ENCODE peak calls at places on chromosomes 3 and 15, in nine cellular contexts. Z, I, F, M, N, W, O, R and D are unnamed samples. For H3K4me1 and H3K36me3, the result is how much of the 10 kb centered on the place peaks cover.

GRCh38 chr3:147793841-147794240 is 384.7 kb downstream of the ZIC1 start:
- DNase-seq in Z (no peak), I (no peak), F (no peak), M (no peak), N (no peak), W (no peak), O (no peak), R (no peak), D (no peak)

GRCh38 chr3:17846466-17846865 is 104.0 kb upstream of the TBC1D5 start:
- DNase-seq in Z (no peak), I (no peak), F (no peak), M (no peak), N (no peak), W (no peak), O (no peak), R (no peak), D (no peak)

GRCh38 chr3:137938876-137939275 is 71.1 kb upstream of the CLDN18 start:
- DNase-seq in Z (no peak), I (no peak), F (no peak), M (no peak), N (no peak), W (no peak), O (no peak), R (no peak), D (no peak)

GRCh38 chr3:57170946-57171345 is 5.8 kb upstream of the IL17RD start:
- DNase-seq in Z (no peak), I (no peak), F (no peak), M (no peak), N (no peak), W (no peak), O (no peak), R (no peak), D (no peak)

GRCh38 chr3:4906107-4906621 is 73.1 kb upstream of the BHLHE40 start:
- DNase-seq in Z (no peak), I (no peak), F (no peak), M (no peak), N (no peak), W (no peak), O (no peak), R (no peak), D (peak)

GRCh38 chr15:78437107-78437761 is 782 bp upstream of the IREB2 start:
- DNase-seq in Z (no peak), I (peak), F (no peak), M (no peak), N (no peak), W (no peak), O (no peak), R (no peak), D (no peak)

GRCh38 chr3:133230191-133230590 is 169.7 kb upstream of the BFSP2 start:
- DNase-seq in Z (no peak), I (no peak), F (no peak), M (no peak), N (no peak), W (no peak), O (no peak), R (no peak), D (no peak)

GRCh38 chr3:160709477-160710182 is 32.7 kb downstream of the ARL14 start:
- DNase-seq in Z (no peak), I (no peak), F (no peak), M (no peak), N (no peak), W (no peak), O (no peak), R (no peak), D (no peak)

DNA sequence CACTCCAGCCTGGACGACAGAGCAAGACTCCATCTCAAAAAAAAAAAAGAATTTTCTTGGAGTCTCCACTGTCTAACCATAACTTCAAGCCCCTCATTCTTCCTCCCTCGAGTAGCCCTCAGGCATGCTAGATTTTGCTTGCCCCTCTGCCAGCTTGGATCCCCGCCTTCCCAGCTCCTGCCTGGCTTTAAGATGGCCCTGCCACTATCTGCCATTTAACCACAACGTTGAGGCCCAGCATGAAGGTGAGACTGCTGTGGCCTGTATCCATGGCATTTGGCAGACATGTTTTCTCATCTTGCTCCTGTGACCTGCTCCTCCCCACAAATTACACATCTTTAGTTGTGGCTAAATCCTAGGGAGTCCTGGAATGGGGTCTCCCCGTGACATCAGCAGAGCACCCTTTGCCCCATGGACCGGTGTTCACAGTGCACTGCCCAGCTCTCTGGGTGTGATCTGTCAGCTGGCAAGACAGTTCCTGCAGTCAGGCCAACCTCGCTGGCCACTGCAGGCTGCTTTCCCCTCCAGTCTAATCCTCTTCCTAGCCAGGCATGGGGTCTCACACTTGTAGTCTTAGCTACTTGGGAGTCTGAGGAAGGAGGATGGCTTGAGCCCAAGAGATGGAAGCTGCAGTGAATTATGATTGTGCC is 10.4 kb downstream of the VPS18 start:
- DNase-seq in Z (no peak), I (peak), F (no peak), M (no peak), N (no peak), W (no peak), O (no peak), R (peak), D (peak)
- H3K27ac ChIP-seq in Z (peak), I (no peak), F (no peak), M (peak), N (no peak), W (no peak), O (peak), R (no peak), D (no peak)

DNA sequence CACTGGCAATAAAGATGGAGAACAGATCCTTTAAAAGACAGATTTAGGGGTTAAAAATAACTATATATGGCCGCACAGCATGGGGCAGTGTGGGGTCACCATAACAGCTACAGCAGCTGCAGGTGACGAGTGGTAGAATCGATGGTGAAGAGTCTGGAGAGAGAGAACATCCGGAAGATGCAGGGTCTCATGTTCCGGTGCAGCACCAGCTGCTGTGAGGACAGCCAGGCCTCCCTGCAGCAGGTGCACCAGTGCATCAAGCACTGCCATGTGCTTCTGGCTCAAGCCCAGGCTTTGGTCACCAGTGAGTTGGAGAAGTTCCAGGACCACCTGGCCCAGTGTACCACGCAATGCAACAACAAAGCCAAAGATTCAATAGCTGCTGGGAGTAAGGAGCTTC is 93.7 kb upstream of the IMPG2 start:
- DNase-seq in Z (no peak), I (no peak), F (no peak), M (no peak), N (no peak), W (no peak), O (no peak), R (no peak), D (no peak)
- H3K4me1 ChIP-seq in Z (under half), I (under half), F (under half), M (under half), N (under half), W (under half), O (under half), R (under half), D (under half)

GRCh38 chr15:73564255-73564654 is 68.9 kb downstream of the NPTN start:
- DNase-seq in Z (no peak), I (no peak), F (no peak), M (no peak), N (peak), W (no peak), O (no peak), R (no peak), D (no peak)

GRCh38 chr15:73558529-73558928 is 74.7 kb downstream of the NPTN start:
- DNase-seq in Z (no peak), I (no peak), F (no peak), M (no peak), N (no peak), W (no peak), O (no peak), R (no peak), D (no peak)

GRCh38 chr15:73555080-73555479 is 78.1 kb downstream of the NPTN start:
- DNase-seq in Z (no peak), I (no peak), F (no peak), M (no peak), N (no peak), W (no peak), O (no peak), R (no peak), D (no peak)

GRCh38 chr15:73560501-73561117 is 72.6 kb downstream of the NPTN start:
- DNase-seq in Z (no peak), I (no peak), F (no peak), M (no peak), N (no peak), W (peak), O (no peak), R (no peak), D (no peak)
- H3K36me3 ChIP-seq in Z (half or more), I (under half), F (half or more), M (half or more), N (half or more), W (under half), O (under half), R (under half), D (half or more)

GRCh38 chr3:152622813-152623167 is 212.1 kb upstream of the P2RY1 start:
- DNase-seq in Z (no peak), I (no peak), F (no peak), M (no peak), N (no peak), W (no peak), O (no peak), R (no peak), D (no peak)

GRCh38 chr3:152621006-152621868 is 213.7 kb upstream of the P2RY1 start:
- DNase-seq in Z (no peak), I (no peak), F (no peak), M (no peak), N (no peak), W (no peak), O (no peak), R (no peak), D (no peak)

GRCh38 chr3:152620395-152620794 is 214.5 kb upstream of the P2RY1 start:
- DNase-seq in Z (no peak), I (no peak), F (no peak), M (no peak), N (no peak), W (no peak), O (no peak), R (peak), D (no peak)

GRCh38 chr3:152623286-152623685 is 211.6 kb upstream of the P2RY1 start:
- DNase-seq in Z (no peak), I (no peak), F (no peak), M (no peak), N (no peak), W (no peak), O (no peak), R (no peak), D (no peak)

DNA sequence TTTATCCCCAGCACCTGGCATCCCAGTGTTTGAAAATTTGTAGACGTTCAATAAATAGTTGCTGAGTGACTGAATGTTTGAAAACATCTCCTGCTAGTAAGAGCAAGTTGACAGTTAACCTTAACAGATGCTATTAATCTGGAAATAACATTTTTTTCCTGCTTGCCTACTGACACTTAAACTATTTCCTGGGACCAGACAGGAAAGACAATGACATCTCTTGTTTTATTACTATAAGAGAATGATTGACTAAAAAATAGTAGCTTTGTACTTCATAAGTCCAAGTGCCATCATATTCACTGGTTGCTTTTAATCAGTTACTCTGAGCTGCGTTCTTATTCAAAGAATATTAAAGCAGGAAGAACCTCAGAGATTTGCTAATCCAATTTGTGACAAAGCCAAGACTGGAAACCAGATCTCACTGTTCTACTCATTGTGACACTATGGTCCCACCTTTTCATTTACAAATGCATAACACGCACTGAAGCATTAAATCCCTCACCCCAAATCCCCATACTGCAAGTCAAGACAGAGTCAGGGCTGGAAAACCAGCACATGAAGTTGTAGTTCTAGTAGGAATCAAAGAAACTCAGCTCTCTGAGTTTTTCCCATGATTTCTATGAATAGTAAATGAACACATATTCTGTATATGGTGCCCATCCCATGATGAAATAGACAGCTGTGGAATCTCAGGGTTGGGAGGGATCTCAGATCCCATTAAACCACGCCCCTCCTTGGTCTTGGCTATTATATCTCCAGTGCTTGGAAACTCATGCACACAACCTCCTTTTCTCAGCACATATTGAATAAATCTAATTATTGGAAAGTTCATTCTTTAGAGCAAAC is 212.7 kb upstream of the P2RY1 start:
- DNase-seq in Z (no peak), I (no peak), F (no peak), M (no peak), N (no peak), W (no peak), O (no peak), R (no peak), D (no peak)
- H3K27ac ChIP-seq in Z (no peak), I (peak), F (no peak), M (no peak), N (no peak), W (no peak), O (no peak), R (no peak), D (no peak)

GRCh38 chr3:116179091-116179490 is 266.2 kb downstream of the LSAMP start:
- DNase-seq in Z (no peak), I (no peak), F (no peak), M (no peak), N (no peak), W (no peak), O (no peak), R (no peak), D (no peak)

GRCh38 chr3:116181159-116181558 is 264.1 kb downstream of the LSAMP start:
- DNase-seq in Z (no peak), I (no peak), F (no peak), M (no peak), N (no peak), W (no peak), O (no peak), R (no peak), D (no peak)

DNA sequence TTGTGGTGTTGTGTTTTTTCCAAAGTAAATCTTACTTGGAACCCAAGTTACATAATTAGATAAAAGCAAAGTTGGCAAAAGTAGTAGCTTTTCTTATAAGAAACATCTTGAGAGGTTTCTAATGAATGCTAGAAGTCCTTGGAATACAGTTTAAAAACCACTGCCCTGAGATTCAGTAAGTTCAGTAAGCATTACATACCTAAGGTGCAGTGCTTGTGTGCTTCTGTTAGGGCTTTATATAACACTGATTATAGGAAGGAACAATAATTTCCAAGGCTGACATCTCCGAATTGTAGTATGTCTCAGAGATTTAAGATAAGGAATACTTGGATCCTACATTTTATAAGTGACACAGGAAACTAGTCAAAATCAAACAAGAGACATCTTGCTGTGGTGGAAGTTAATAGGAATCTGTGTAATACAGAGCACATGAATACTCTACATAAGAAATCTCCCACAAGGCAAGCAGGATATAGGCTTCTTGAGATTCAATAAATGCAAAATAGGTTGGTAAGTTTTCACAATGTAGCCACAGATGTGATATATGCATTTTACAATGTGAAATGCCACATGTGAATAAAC is 268.2 kb downstream of the LSAMP start:
- DNase-seq in Z (no peak), I (no peak), F (no peak), M (no peak), N (no peak), W (no peak), O (no peak), R (no peak), D (no peak)
- H3K4me1 ChIP-seq in Z (under half), I (under half), F (under half), M (under half), N (under half), W (under half), O (under half), R (under half), D (under half)

GRCh38 chr3:12578742-12579141 is 21.9 kb downstream of the MKRN2 start:
- DNase-seq in Z (no peak), I (no peak), F (no peak), M (no peak), N (no peak), W (no peak), O (no peak), R (no peak), D (no peak)
- H3K36me3 ChIP-seq in Z (half or more), I (under half), F (half or more), M (half or more), N (half or more), W (under half), O (half or more), R (under half), D (half or more)

DNA sequence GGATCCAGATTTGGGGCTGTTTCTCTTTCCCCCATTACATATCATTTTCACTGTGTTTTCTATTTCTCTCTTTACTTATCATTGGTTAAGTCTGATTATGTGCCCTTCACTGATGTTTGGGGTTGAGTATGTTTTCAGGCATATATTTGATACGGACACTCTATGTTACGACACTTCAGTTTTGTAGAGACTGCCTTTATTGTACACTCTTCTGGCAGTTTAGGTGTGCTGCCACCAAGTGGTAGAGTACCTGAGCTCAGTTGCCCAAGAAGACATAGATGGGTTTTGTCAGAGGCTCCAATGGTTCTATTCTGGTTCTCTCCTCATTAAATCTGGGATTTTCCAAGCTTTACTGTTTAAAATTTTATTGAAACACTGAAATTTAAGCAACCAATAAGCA is 255.0 kb upstream of the ROPN1 start:
- DNase-seq in Z (no peak), I (no peak), F (no peak), M (no peak), N (no peak), W (peak), O (no peak), R (peak), D (no peak)
- H3K27ac ChIP-seq in Z (peak), I (no peak), F (no peak), M (no peak), N (no peak), W (no peak), O (peak), R (no peak), D (no peak)